ENCODE peak calls at places on chromosomes 13 and 19, in seven cellular contexts. D, C, M, E, Q, O and B are unnamed samples. For H3K4me1, the result is how much of the 10 kb centered on the place peaks cover.

GRCh38 chr19:1163283-1163933 is 10.7 kb downstream of the SBNO2 start:
- DNase-seq in D (no peak), C (peak), M (no peak), E (no peak), Q (no peak), O (no peak), B (no peak)

GRCh38 chr19:19137556-19138109 is 645 bp downstream of the TMEM161A start:
- DNase-seq in D (no peak), C (no peak), M (peak), E (no peak), Q (no peak), O (no peak), B (no peak)

GRCh38 chr13:80374453-80374852 is 33.5 kb upstream of the SPRY2 start:
- DNase-seq in D (no peak), C (no peak), M (no peak), E (peak), Q (no peak), O (no peak), B (no peak)

GRCh38 chr19:32819415-32820400 is 49.9 kb downstream of the SLC7A9 start:
- DNase-seq in D (no peak), C (no peak), M (no peak), E (no peak), Q (no peak), O (no peak), B (no peak)

GRCh38 chr19:28701491-28701890 is 511.5 kb downstream of the UQCRFS1 start:
- DNase-seq in D (no peak), C (no peak), M (no peak), E (no peak), Q (peak), O (no peak), B (no peak)

GRCh38 chr13:106570354-106570822 is 2.5 kb upstream of the ARGLU1 start:
- DNase-seq in D (peak), C (peak), M (peak), E (no peak), Q (peak), O (peak), B (peak)

GRCh38 chr13:43657485-43657884 is 129.3 kb downstream of the ENOX1 start:
- DNase-seq in D (no peak), C (no peak), M (no peak), E (no peak), Q (no peak), O (no peak), B (no peak)

GRCh38 chr19:42010245-42011126 is 16.5 kb upstream of the ATP1A3 start:
- DNase-seq in D (no peak), C (no peak), M (no peak), E (no peak), Q (no peak), O (no peak), B (no peak)

GRCh38 chr19:29172302-29172701 is 40.6 kb downstream of the UQCRFS1 start:
- DNase-seq in D (no peak), C (no peak), M (no peak), E (no peak), Q (no peak), O (no peak), B (no peak)

GRCh38 chr13:45925151-45925550 is 73.6 kb upstream of the SIAH3 start:
- DNase-seq in D (no peak), C (no peak), M (no peak), E (no peak), Q (no peak), O (no peak), B (no peak)

GRCh38 chr19:38417544-38418506 is 8.2 kb downstream of the RASGRP4 start:
- DNase-seq in D (peak), C (peak), M (peak), E (peak), Q (no peak), O (no peak), B (no peak)

DNA sequence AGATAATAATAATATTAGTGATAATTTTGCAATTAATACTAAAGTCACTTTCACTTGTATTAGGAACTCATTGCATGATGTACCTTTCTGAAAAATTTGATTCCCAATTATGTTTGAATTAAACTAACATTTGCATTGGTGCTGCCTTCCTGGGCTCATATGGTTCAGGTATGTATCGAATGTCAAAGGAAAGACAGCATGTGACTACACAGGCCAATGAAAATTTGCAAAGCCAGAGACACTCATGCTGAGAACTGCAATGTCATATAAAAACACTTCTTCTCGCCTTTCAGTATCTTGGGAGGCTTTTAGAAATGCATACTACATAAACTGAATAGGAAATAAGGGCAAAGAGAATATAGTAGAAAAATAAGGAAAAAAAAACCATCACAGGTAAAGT is 44.3 kb downstream of the RAP2A start:
- DNase-seq in D (no peak), C (no peak), M (no peak), E (no peak), Q (no peak), O (no peak), B (no peak)
- H3K27ac ChIP-seq in D (no peak), C (no peak), M (no peak), E (no peak), Q (no peak), O (no peak), B (no peak)

GRCh38 chr13:110911880-110912279 is 3.0 kb downstream of the ANKRD10 start:
- DNase-seq in D (no peak), C (no peak), M (no peak), E (no peak), Q (peak), O (no peak), B (no peak)

GRCh38 chr13:110910013-110910890 is 4.6 kb downstream of the ANKRD10 start:
- DNase-seq in D (no peak), C (no peak), M (no peak), E (no peak), Q (no peak), O (no peak), B (no peak)

GRCh38 chr13:110904748-110905147 is 10.1 kb downstream of the ANKRD10 start:
- DNase-seq in D (no peak), C (no peak), M (no peak), E (no peak), Q (no peak), O (no peak), B (no peak)

GRCh38 chr13:110907301-110907700 is 7.6 kb downstream of the ANKRD10 start:
- DNase-seq in D (no peak), C (no peak), M (no peak), E (no peak), Q (no peak), O (no peak), B (no peak)

GRCh38 chr13:110907951-110908898 is 6.6 kb downstream of the ANKRD10 start:
- DNase-seq in D (no peak), C (no peak), M (peak), E (no peak), Q (peak), O (no peak), B (no peak)
- H3K4me1 ChIP-seq in D (under half), C (under half), M (under half), E (half or more), Q (under half), O (under half), B (under half)

GRCh38 chr13:40637644-40638043 is 28.8 kb downstream of the FOXO1 start:
- DNase-seq in D (no peak), C (peak), M (no peak), E (no peak), Q (no peak), O (no peak), B (no peak)

GRCh38 chr13:40635315-40635995 is 31.0 kb downstream of the FOXO1 start:
- DNase-seq in D (no peak), C (no peak), M (no peak), E (no peak), Q (no peak), O (no peak), B (no peak)

GRCh38 chr13:40640202-40640601 is 26.2 kb downstream of the FOXO1 start:
- DNase-seq in D (no peak), C (no peak), M (no peak), E (no peak), Q (no peak), O (no peak), B (no peak)

GRCh38 chr13:40640845-40641458 is 25.5 kb downstream of the FOXO1 start:
- DNase-seq in D (no peak), C (no peak), M (no peak), E (no peak), Q (no peak), O (no peak), B (no peak)

DNA sequence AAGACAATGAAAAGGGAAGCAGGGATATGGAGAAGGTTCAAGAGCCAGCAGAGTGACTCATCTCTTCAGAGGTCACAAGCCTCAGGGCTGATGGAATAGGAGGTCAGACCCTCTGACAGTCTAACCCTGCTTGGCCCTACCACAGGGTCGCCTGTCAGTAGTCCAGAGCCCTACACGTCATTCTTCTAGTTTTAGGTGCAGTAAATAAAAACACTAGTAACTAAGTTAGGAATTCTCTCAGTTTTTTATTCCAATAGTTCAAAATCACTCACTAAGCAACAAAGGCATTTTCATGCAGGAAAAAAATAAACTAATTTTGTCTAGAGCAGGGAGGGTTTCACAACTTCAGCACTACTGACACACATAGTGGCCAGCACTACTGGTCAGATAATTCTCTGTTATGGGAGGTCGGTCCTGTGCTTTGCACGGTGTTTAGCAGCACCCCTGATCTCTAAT is 27.2 kb downstream of the FOXO1 start:
- DNase-seq in D (no peak), C (peak), M (no peak), E (peak), Q (no peak), O (no peak), B (no peak)
- H3K27ac ChIP-seq in D (no peak), C (peak), M (no peak), E (peak), Q (no peak), O (no peak), B (no peak)

GRCh38 chr13:99375806-99376080 is 68.5 kb upstream of the GPR183 start:
- DNase-seq in D (no peak), C (no peak), M (no peak), E (no peak), Q (no peak), O (no peak), B (peak)
- H3K4me1 ChIP-seq in D (under half), C (under half), M (under half), E (under half), Q (under half), O (half or more), B (half or more)

GRCh38 chr19:48965806-48966540 is 864 bp downstream of the FTL start:
- DNase-seq in D (peak), C (peak), M (peak), E (peak), Q (peak), O (peak), B (peak)

GRCh38 chr19:48968179-48968661 is 3.1 kb downstream of the FTL start:
- DNase-seq in D (no peak), C (no peak), M (no peak), E (no peak), Q (no peak), O (no peak), B (no peak)

GRCh38 chr19:48967346-48968178 is 2.5 kb downstream of the FTL start:
- DNase-seq in D (no peak), C (peak), M (peak), E (no peak), Q (peak), O (no peak), B (no peak)

GRCh38 chr19:48965033-48965805 is at the start of gene FTL:
- DNase-seq in D (peak), C (peak), M (peak), E (peak), Q (peak), O (peak), B (peak)

GRCh38 chr19:48966541-48967345 is 1.6 kb downstream of the FTL start:
- DNase-seq in D (no peak), C (no peak), M (no peak), E (no peak), Q (no peak), O (no peak), B (no peak)
- H3K27ac ChIP-seq in D (no peak), C (peak), M (no peak), E (peak), Q (peak), O (peak), B (peak)

DNA sequence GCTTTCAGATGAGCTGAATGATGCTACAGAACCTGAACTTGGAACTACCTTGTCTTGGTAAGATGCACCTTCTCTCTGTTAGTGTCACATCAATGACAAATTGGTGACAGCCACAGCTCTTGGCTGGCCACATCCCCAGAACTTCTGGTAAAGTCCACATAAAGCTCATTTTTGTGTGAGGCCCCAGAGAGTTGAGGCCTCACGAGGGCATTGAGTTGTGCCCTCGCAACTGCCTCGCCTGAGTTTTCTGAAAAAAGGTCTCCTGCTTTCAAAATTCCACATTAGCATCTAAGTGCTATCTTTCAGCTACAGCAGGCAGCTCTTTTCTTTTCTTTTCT is 42.6 kb downstream of the MRPL57 start:
- DNase-seq in D (no peak), C (no peak), M (no peak), E (no peak), Q (no peak), O (no peak), B (no peak)
- H3K4me1 ChIP-seq in D (under half), C (under half), M (under half), E (under half), Q (under half), O (under half), B (under half)

GRCh38 chr13:98825659-98826058 is 73.2 kb upstream of the SLC15A1 start:
- DNase-seq in D (no peak), C (no peak), M (no peak), E (no peak), Q (no peak), O (no peak), B (no peak)

GRCh38 chr13:98823442-98823841 is 71.0 kb upstream of the SLC15A1 start:
- DNase-seq in D (no peak), C (no peak), M (no peak), E (no peak), Q (no peak), O (no peak), B (no peak)

GRCh38 chr13:98822238-98822606 is 69.8 kb upstream of the SLC15A1 start:
- DNase-seq in D (no peak), C (no peak), M (no peak), E (no peak), Q (peak), O (no peak), B (no peak)

GRCh38 chr13:98826156-98826555 is 73.7 kb upstream of the SLC15A1 start:
- DNase-seq in D (no peak), C (no peak), M (no peak), E (no peak), Q (no peak), O (no peak), B (no peak)

DNA sequence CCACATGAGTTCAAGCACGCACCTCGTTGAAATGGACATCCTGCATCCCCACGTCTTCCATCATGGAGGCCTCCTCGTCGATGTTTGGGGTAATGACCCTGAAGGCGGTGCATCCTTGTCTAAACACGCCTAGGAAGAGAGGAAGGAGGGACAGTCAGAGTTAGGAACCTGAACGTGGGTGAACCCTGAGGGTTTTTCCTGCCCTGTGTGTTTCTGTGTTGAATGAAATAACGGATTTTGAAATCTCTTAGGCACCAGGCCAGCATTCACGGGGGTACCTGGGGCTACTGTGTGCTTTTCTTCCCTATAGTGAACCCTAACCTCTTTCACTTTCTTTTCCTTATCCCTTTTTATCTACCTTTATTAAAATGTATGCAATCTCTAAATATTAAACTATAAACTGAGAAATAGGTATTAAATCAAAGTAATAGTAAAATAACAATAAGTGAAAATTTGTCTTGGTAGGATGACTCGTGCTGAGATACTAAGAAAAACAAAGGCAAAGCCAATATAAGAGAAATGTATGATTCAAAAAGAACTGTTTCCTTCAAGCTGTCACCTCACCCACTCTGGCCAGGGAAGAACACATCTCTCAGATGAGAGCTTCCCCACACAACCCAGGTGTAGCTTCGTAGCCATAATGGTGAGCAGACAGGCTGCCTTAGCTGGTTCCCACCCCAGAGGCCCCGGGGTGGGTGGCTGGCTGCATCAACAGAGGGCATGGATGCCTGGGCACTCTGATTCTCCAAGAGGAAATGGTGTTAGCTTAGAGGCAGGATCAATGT is 72.1 kb upstream of the SLC15A1 start:
- DNase-seq in D (no peak), C (no peak), M (no peak), E (no peak), Q (no peak), O (no peak), B (no peak)
- H3K27ac ChIP-seq in D (no peak), C (no peak), M (no peak), E (no peak), Q (no peak), O (no peak), B (no peak)

DNA sequence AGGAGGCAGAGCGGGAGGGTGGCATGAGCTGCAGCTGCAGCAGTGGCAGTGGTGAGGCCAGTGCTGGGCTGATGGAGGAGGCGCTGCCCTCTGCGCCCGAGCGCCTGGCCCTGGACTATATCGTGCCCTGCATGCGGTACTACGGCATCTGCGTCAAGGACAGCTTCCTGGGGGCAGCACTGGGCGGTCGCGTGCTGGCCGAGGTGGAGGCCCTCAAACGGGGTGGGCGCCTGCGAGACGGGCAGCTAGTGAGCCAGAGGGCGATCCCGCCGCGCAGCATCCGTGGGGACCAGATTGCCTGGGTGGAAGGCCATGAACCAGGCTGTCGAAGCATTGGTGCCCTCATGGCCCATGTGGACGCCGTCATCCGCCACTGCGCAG is 2.0 kb downstream of the EGLN2 start:
- DNase-seq in D (no peak), C (no peak), M (no peak), E (no peak), Q (no peak), O (no peak), B (no peak)
- H3K4me1 ChIP-seq in D (half or more), C (half or more), M (under half), E (half or more), Q (under half), O (half or more), B (half or more)